ENCODE peak calls at places on chromosomes 4 and X, in seven cellular contexts. I is GM12878, Y is germinal center, G is progenitor cell of endocrine pancreas, M is endothelial cell, T is T follicular helper cell, N is SK-N-SH. Z is an unnamed sample.

GRCh38 chr4:173051697-173052096 is 116.9 kb upstream of the GALNT7 start:
- DNase-seq in I (no peak), G (no peak), M (no peak), Y (no peak), N (no peak), T (no peak), Z (peak)

GRCh38 chrX:150696836-150697235 is 3.6 kb downstream of the MTMR1 start:
- DNase-seq in I (no peak), N (no peak), Y (no peak), G (no peak), T (no peak), M (no peak), Z (no peak)

GRCh38 chr4:15336410-15337184 is 91.2 kb upstream of the C1QTNF7 start:
- DNase-seq in N (no peak), G (no peak), T (no peak), Y (no peak), I (no peak), M (no peak), Z (peak)

GRCh38 chr4:56134272-56134671 is 185.5 kb downstream of the CEP135 start:
- DNase-seq in G (no peak), N (no peak), Y (no peak), M (peak), T (no peak), I (no peak), Z (no peak)

GRCh38 chrX:5681159-5681558 is 547.5 kb downstream of the NLGN4X start:
- DNase-seq in T (no peak), M (no peak), I (no peak), N (peak), Y (peak), G (no peak), Z (no peak)

GRCh38 chr4:140940589-140940988 is 184.4 kb upstream of the TBC1D9 start:
- DNase-seq in Y (no peak), G (no peak), N (no peak), I (no peak), M (no peak), T (no peak), Z (no peak)

GRCh38 chr4:174600391-174600790 is 78.1 kb upstream of the HPGD start:
- DNase-seq in I (no peak), G (no peak), Y (no peak), T (no peak), N (no peak), M (no peak), Z (no peak)

GRCh38 chrX:73977542-73978169 is 326.3 kb upstream of the ZCCHC13 start:
- DNase-seq in Y (no peak), I (peak), G (no peak), M (no peak), T (peak), N (no peak), Z (no peak)

GRCh38 chrX:140572724-140573123 is 67.9 kb upstream of the SOX3 start:
- DNase-seq in I (peak), Y (peak), N (peak), M (peak), G (peak), T (no peak), Z (peak)

GRCh38 chr4:13530823-13531608 is 13.3 kb downstream of the NKX3-2 start:
- DNase-seq in T (no peak), G (no peak), Y (peak), M (peak), N (peak), I (no peak), Z (peak)

GRCh38 chr4:39710098-39710896 is 12.4 kb downstream of the UBE2K start:
- DNase-seq in I (no peak), M (no peak), T (no peak), G (no peak), N (no peak), Y (no peak), Z (no peak)

GRCh38 chr4:173513651-173514050 is 16.4 kb downstream of the HAND2 start:
- DNase-seq in G (no peak), T (no peak), Y (no peak), M (no peak), I (no peak), N (no peak), Z (no peak)

GRCh38 chrX:11438767-11439166 is 145.6 kb downstream of the AMELX start:
- DNase-seq in T (no peak), Y (no peak), G (no peak), I (no peak), N (no peak), M (no peak), Z (no peak)

GRCh38 chr4:8153441-8153840 is 5.2 kb downstream of the ABLIM2 start:
- DNase-seq in N (no peak), G (no peak), Y (no peak), M (no peak), T (no peak), I (no peak), Z (no peak)

GRCh38 chrX:118655561-118656246 is 71.7 kb upstream of the IL13RA1 start:
- DNase-seq in M (no peak), G (no peak), I (no peak), T (no peak), Y (no peak), N (no peak), Z (no peak)

GRCh38 chr4:55336138-55337034 is 9.7 kb upstream of the SRD5A3 start:
- DNase-seq in N (no peak), Y (no peak), M (no peak), G (no peak), I (no peak), T (no peak), Z (no peak)

GRCh38 chr4:170589597-170590191 is 499.9 kb upstream of the AADAT start:
- DNase-seq in G (no peak), I (peak), N (peak), Y (peak), M (no peak), T (no peak), Z (no peak)

GRCh38 chrX:142089193-142089592 is 115.9 kb downstream of the MAGEC2 start:
- DNase-seq in I (no peak), G (no peak), N (peak), Y (no peak), M (no peak), T (no peak), Z (no peak)

GRCh38 chrX:48573690-48574269 is 504 bp upstream of the RBM3 start:
- DNase-seq in T (peak), Y (no peak), M (no peak), I (no peak), N (peak), G (no peak), Z (no peak)

GRCh38 chr4:37644962-37645361 is 41.2 kb downstream of the RELL1 start:
- DNase-seq in N (no peak), I (no peak), T (no peak), M (no peak), Y (no peak), G (no peak), Z (no peak)